ENCODE peak calls at places on chromosomes 1 and 21, in ten cellular contexts. One of them, this sample, is unnamed.

GRCh38 chr1:194813109-194813508 is 1626.7 kb upstream of the B3GALT2 start:
- DNase-seq in GM20000: no peak
- DNase-seq in AG04450: no peak
- DNase-seq in GM19239: no peak
- DNase-seq in BE2C: no peak
- DNase-seq in pons: no peak
- DNase-seq in NCI-H2029: peak
- DNase-seq in AG08396: no peak
- DNase-seq in A172: no peak
- DNase-seq in AG04449: no peak
- DNase-seq in this sample: no peak

GRCh38 chr1:228062812-228063211 is 19.7 kb upstream of the ARF1 start:
- DNase-seq in AG04450: no peak
- DNase-seq in A172: no peak
- DNase-seq in AG04449: no peak
- DNase-seq in BE2C: no peak
- DNase-seq in pons: no peak
- DNase-seq in NCI-H2029: no peak
- DNase-seq in AG08396: no peak
- DNase-seq in GM19239: no peak
- DNase-seq in GM20000: no peak
- DNase-seq in this sample: no peak

GRCh38 chr21:31289702-31290101 is 54.4 kb downstream of the TIAM1 start:
- DNase-seq in AG04450: no peak
- DNase-seq in NCI-H2029: no peak
- DNase-seq in GM20000: no peak
- DNase-seq in BE2C: no peak
- DNase-seq in A172: no peak
- DNase-seq in pons: no peak
- DNase-seq in AG08396: no peak
- DNase-seq in GM19239: no peak
- DNase-seq in AG04449: no peak
- DNase-seq in this sample: no peak

GRCh38 chr1:92329356-92330129 is 30.7 kb downstream of the RPAP2 start:
- DNase-seq in pons: no peak
- DNase-seq in A172: peak
- DNase-seq in AG04449: peak
- DNase-seq in GM20000: no peak
- DNase-seq in AG04450: no peak
- DNase-seq in BE2C: no peak
- DNase-seq in GM19239: no peak
- DNase-seq in NCI-H2029: no peak
- DNase-seq in AG08396: no peak
- DNase-seq in this sample: no peak

GRCh38 chr1:2611034-2611501 is 21.7 kb downstream of the MMEL1 start:
- DNase-seq in AG04449: no peak
- DNase-seq in A172: no peak
- DNase-seq in AG08396: peak
- DNase-seq in BE2C: peak
- DNase-seq in GM19239: no peak
- DNase-seq in GM20000: no peak
- DNase-seq in AG04450: no peak
- DNase-seq in NCI-H2029: no peak
- DNase-seq in pons: no peak
- DNase-seq in this sample: no peak

GRCh38 chr1:60503216-60503615 is 429.6 kb upstream of the C1orf87 start:
- DNase-seq in A172: no peak
- DNase-seq in NCI-H2029: no peak
- DNase-seq in GM19239: no peak
- DNase-seq in pons: no peak
- DNase-seq in BE2C: no peak
- DNase-seq in AG04449: no peak
- DNase-seq in GM20000: no peak
- DNase-seq in AG04450: no peak
- DNase-seq in AG08396: no peak
- DNase-seq in this sample: no peak

GRCh38 chr1:235566092-235566491 is 61.8 kb upstream of the B3GALNT2 start:
- DNase-seq in AG08396: no peak
- DNase-seq in GM20000: no peak
- DNase-seq in pons: no peak
- DNase-seq in A172: no peak
- DNase-seq in GM19239: no peak
- DNase-seq in AG04449: no peak
- DNase-seq in AG04450: no peak
- DNase-seq in BE2C: no peak
- DNase-seq in NCI-H2029: no peak
- DNase-seq in this sample: no peak

GRCh38 chr1:221141606-221142285 is 262.5 kb downstream of the HLX start:
- DNase-seq in pons: no peak
- DNase-seq in GM19239: no peak
- DNase-seq in AG08396: no peak
- DNase-seq in NCI-H2029: no peak
- DNase-seq in AG04449: no peak
- DNase-seq in AG04450: no peak
- DNase-seq in BE2C: no peak
- DNase-seq in GM20000: no peak
- DNase-seq in A172: no peak
- DNase-seq in this sample: no peak

GRCh38 chr1:85295006-85295431 is 18.6 kb upstream of the BCL10 start:
- DNase-seq in A172: peak
- DNase-seq in AG08396: no peak
- DNase-seq in GM19239: no peak
- DNase-seq in AG04450: no peak
- DNase-seq in GM20000: no peak
- DNase-seq in pons: no peak
- DNase-seq in NCI-H2029: no peak
- DNase-seq in AG04449: no peak
- DNase-seq in BE2C: no peak
- DNase-seq in this sample: peak

GRCh38 chr1:99685516-99686180 is 39.7 kb downstream of the PALMD start:
- DNase-seq in GM19239: peak
- DNase-seq in BE2C: peak
- DNase-seq in A172: peak
- DNase-seq in GM20000: peak
- DNase-seq in AG08396: peak
- DNase-seq in AG04449: peak
- DNase-seq in pons: peak
- DNase-seq in NCI-H2029: peak
- DNase-seq in AG04450: peak
- DNase-seq in this sample: peak

GRCh38 chr1:44571712-44572571 is 102.3 kb downstream of the TMEM53 start:
- DNase-seq in NCI-H2029: peak
- DNase-seq in AG04449: no peak
- DNase-seq in BE2C: no peak
- DNase-seq in AG04450: no peak
- DNase-seq in pons: peak
- DNase-seq in GM20000: peak
- DNase-seq in AG08396: no peak
- DNase-seq in A172: peak
- DNase-seq in GM19239: peak
- DNase-seq in this sample: no peak

GRCh38 chr1:99858285-99858684 is 8.1 kb downstream of the AGL start:
- DNase-seq in pons: no peak
- DNase-seq in GM20000: no peak
- DNase-seq in AG08396: no peak
- DNase-seq in GM19239: no peak
- DNase-seq in NCI-H2029: no peak
- DNase-seq in BE2C: no peak
- DNase-seq in AG04449: no peak
- DNase-seq in AG04450: no peak
- DNase-seq in A172: no peak
- DNase-seq in this sample: no peak

GRCh38 chr1:2344744-2345296 is 46.5 kb downstream of the MORN1 start:
- DNase-seq in pons: no peak
- DNase-seq in NCI-H2029: no peak
- DNase-seq in AG08396: no peak
- DNase-seq in GM20000: no peak
- DNase-seq in A172: no peak
- DNase-seq in BE2C: peak
- DNase-seq in GM19239: no peak
- DNase-seq in AG04450: no peak
- DNase-seq in AG04449: no peak
- DNase-seq in this sample: no peak

GRCh38 chr1:17375651-17376050 is 3.7 kb downstream of the PADI6 start:
- DNase-seq in pons: no peak
- DNase-seq in AG04449: no peak
- DNase-seq in AG08396: no peak
- DNase-seq in GM19239: no peak
- DNase-seq in NCI-H2029: no peak
- DNase-seq in A172: no peak
- DNase-seq in AG04450: no peak
- DNase-seq in BE2C: no peak
- DNase-seq in GM20000: no peak
- DNase-seq in this sample: no peak

GRCh38 chr1:43952731-43953350 is 6.1 kb downstream of the IPO13 start:
- DNase-seq in AG04450: no peak
- DNase-seq in NCI-H2029: peak
- DNase-seq in AG08396: no peak
- DNase-seq in pons: peak
- DNase-seq in GM20000: no peak
- DNase-seq in BE2C: no peak
- DNase-seq in A172: no peak
- DNase-seq in GM19239: no peak
- DNase-seq in AG04449: no peak
- DNase-seq in this sample: peak

GRCh38 chr21:41507521-41508414 is at the start of gene TMPRSS2:
- DNase-seq in GM19239: no peak
- DNase-seq in NCI-H2029: no peak
- DNase-seq in GM20000: no peak
- DNase-seq in BE2C: no peak
- DNase-seq in pons: no peak
- DNase-seq in A172: no peak
- DNase-seq in AG04449: no peak
- DNase-seq in AG08396: no peak
- DNase-seq in AG04450: no peak
- DNase-seq in this sample: no peak

GRCh38 chr1:119667176-119667575 is 19.1 kb upstream of the ZNF697 start:
- DNase-seq in AG04449: no peak
- DNase-seq in pons: no peak
- DNase-seq in AG04450: no peak
- DNase-seq in GM20000: no peak
- DNase-seq in A172: no peak
- DNase-seq in GM19239: no peak
- DNase-seq in AG08396: no peak
- DNase-seq in NCI-H2029: no peak
- DNase-seq in BE2C: no peak
- DNase-seq in this sample: no peak

GRCh38 chr1:25428475-25429166 is 2.1 kb upstream of the MACO1 start:
- DNase-seq in BE2C: no peak
- DNase-seq in AG04449: no peak
- DNase-seq in GM19239: no peak
- DNase-seq in pons: no peak
- DNase-seq in A172: no peak
- DNase-seq in GM20000: no peak
- DNase-seq in NCI-H2029: no peak
- DNase-seq in AG08396: no peak
- DNase-seq in AG04450: no peak
- DNase-seq in this sample: no peak